ENCODE peak calls at places on chromosome 2, in ten cellular contexts. G is fibroblast of mammary gland; Y is stimulated activated CD4-positive, alpha-beta T cell treated with anti-CD3 and anti-CD28 coated beads, Interleukin-12 subunit alpha, Interleukin-12 subunit beta, amount 100 ng/mL, for 4 hours; B is stimulated activated CD8-positive, alpha-beta memory T cell treated with anti-CD3 and anti-CD28 coated beads, Interleukin-15, amount 100 ng/mL, for 24 hours; E is activated CD4-positive, CD25-positive, alpha-beta regulatory T cell; T is LoVo; A is stromal cell of bone marrow; Z is foreskin melanocyte; S is neural crest cell; U is bronchial epithelial cell. P is an unnamed sample.

GRCh38 chr2:134783912-134784311 is 54.5 kb upstream of the ACMSD start:
- DNase-seq in G (no peak), Y (no peak), B (no peak), E (no peak), T (no peak), A (no peak), Z (peak), S (no peak), U (no peak), P (no peak)

GRCh38 chr2:239968717-239969116 is 56.4 kb downstream of the NDUFA10 start:
- DNase-seq in G (no peak), Y (no peak), B (no peak), E (no peak), T (no peak), A (no peak), Z (no peak), S (no peak), U (no peak), P (no peak)

GRCh38 chr2:38170098-38170497 is 94.1 kb upstream of the CYP1B1 start:
- DNase-seq in G (peak), Y (no peak), B (no peak), E (no peak), T (no peak), A (no peak), Z (peak), S (no peak), U (no peak), P (peak)

GRCh38 chr2:25335971-25336370 is 5.8 kb downstream of the DNMT3A start:
- DNase-seq in G (no peak), Y (no peak), B (no peak), E (no peak), T (no peak), A (no peak), Z (no peak), S (no peak), U (no peak), P (no peak)

GRCh38 chr2:85269959-85270358 is 57.8 kb downstream of the TGOLN2 start:
- DNase-seq in G (no peak), Y (no peak), B (no peak), E (no peak), T (no peak), A (no peak), Z (no peak), S (no peak), U (no peak), P (no peak)

GRCh38 chr2:30621836-30622235 is 174.8 kb downstream of the LCLAT1 start:
- DNase-seq in G (no peak), Y (no peak), B (no peak), E (no peak), T (no peak), A (no peak), Z (no peak), S (no peak), U (no peak), P (no peak)

GRCh38 chr2:30139131-30139870 is 7.5 kb upstream of the YPEL5 start:
- DNase-seq in G (no peak), Y (peak), B (no peak), E (no peak), T (no peak), A (no peak), Z (no peak), S (no peak), U (peak), P (no peak)

GRCh38 chr2:714005-714741 is 37.0 kb upstream of the TMEM18 start:
- DNase-seq in G (peak), Y (no peak), B (no peak), E (peak), T (peak), A (peak), Z (peak), S (peak), U (peak), P (peak)

GRCh38 chr2:37877457-37878315 is 47.4 kb upstream of the RMDN2 start:
- DNase-seq in G (peak), Y (no peak), B (no peak), E (no peak), T (peak), A (no peak), Z (peak), S (no peak), U (peak), P (peak)

GRCh38 chr2:134839649-134840048 is 1.2 kb downstream of the ACMSD start:
- DNase-seq in G (no peak), Y (no peak), B (no peak), E (no peak), T (no peak), A (no peak), Z (no peak), S (no peak), U (no peak), P (no peak)

GRCh38 chr2:235087812-235088607 is 136.2 kb downstream of the SH3BP4 start:
- DNase-seq in G (peak), Y (no peak), B (no peak), E (no peak), T (no peak), A (no peak), Z (no peak), S (peak), U (no peak), P (no peak)

GRCh38 chr2:160647967-160648685 is 154.5 kb upstream of the RBMS1 start:
- DNase-seq in G (no peak), Y (no peak), B (no peak), E (no peak), T (no peak), A (no peak), Z (no peak), S (no peak), U (peak), P (no peak)

GRCh38 chr2:101442042-101442666 is 32.8 kb downstream of the RFX8 start:
- DNase-seq in G (peak), Y (no peak), B (no peak), E (no peak), T (no peak), A (peak), Z (peak), S (no peak), U (no peak), P (no peak)

GRCh38 chr2:86003967-86004366 is 101.7 kb downstream of the POLR1A start:
- DNase-seq in G (no peak), Y (no peak), B (no peak), E (no peak), T (no peak), A (no peak), Z (no peak), S (no peak), U (no peak), P (no peak)

GRCh38 chr2:136017786-136018185 is 32.4 kb upstream of the DARS1 start:
- DNase-seq in G (no peak), Y (no peak), B (no peak), E (no peak), T (no peak), A (no peak), Z (no peak), S (no peak), U (no peak), P (no peak)

GRCh38 chr2:211737282-211737681 is 801.3 kb downstream of the ERBB4 start:
- DNase-seq in G (no peak), Y (no peak), B (no peak), E (no peak), T (no peak), A (no peak), Z (no peak), S (no peak), U (peak), P (no peak)